ENCODE peak calls at places on chromosomes 1 and 21, in ten cellular contexts. P is adrenal gland; N is upper lobe of right lung; S is esophagus squamous epithelium; W is heart right ventricle; O is cardiac fibroblast; G is germinal center; D is amygdala; Q is stimulated activated CD4-positive, alpha-beta T cell treated with anti-CD3 and anti-CD28 coated beads, TNF-alpha, amount 100 ng/mL, for 1 hour; U is NCI-H748 treated with DMSO at 0.1 percent for 48 hours. A is an unnamed sample.

GRCh38 chr21:45853703-45854342 is 127.7 kb upstream of the COL6A1 start:
- DNase-seq in P (peak), N (no peak), S (no peak), W (no peak), O (no peak), G (no peak), D (no peak), Q (no peak), U (no peak), A (no peak)

GRCh38 chr21:34630536-34631143 is 15.7 kb upstream of the RCAN1 start:
- DNase-seq in P (no peak), N (no peak), S (no peak), W (peak), O (peak), G (peak), D (no peak), Q (no peak), U (peak), A (no peak)

GRCh38 chr1:7975212-7975865 is 13.8 kb downstream of the PARK7 start:
- DNase-seq in P (peak), N (peak), S (no peak), W (peak), O (peak), G (peak), D (no peak), Q (no peak), U (peak), A (no peak)

GRCh38 chr1:27491748-27492700 is 2.1 kb upstream of the WASF2 start:
- DNase-seq in P (peak), N (no peak), S (no peak), W (peak), O (no peak), G (peak), D (no peak), Q (no peak), U (no peak), A (no peak)

GRCh38 chr21:43779660-43780059 is 3.6 kb upstream of the CSTB start:
- DNase-seq in P (no peak), N (no peak), S (no peak), W (no peak), O (no peak), G (no peak), D (no peak), Q (no peak), U (no peak), A (no peak)

GRCh38 chr1:53108646-53109580 is 33.5 kb downstream of the SLC1A7 start:
- DNase-seq in P (no peak), N (no peak), S (no peak), W (no peak), O (peak), G (no peak), D (no peak), Q (no peak), U (no peak), A (no peak)

GRCh38 chr21:44255519-44255981 is 6.1 kb downstream of the DNMT3L start:
- DNase-seq in P (no peak), N (no peak), S (no peak), W (no peak), O (no peak), G (no peak), D (no peak), Q (no peak), U (no peak), A (no peak)

GRCh38 chr1:71463144-71463543 is 382.3 kb upstream of the ZRANB2 start:
- DNase-seq in P (no peak), N (no peak), S (no peak), W (no peak), O (peak), G (no peak), D (no peak), Q (no peak), U (no peak), A (no peak)

GRCh38 chr1:109628540-109629321 is 9.1 kb downstream of the AMPD2 start:
- DNase-seq in P (peak), N (no peak), S (no peak), W (no peak), O (peak), G (no peak), D (no peak), Q (no peak), U (no peak), A (no peak)

GRCh38 chr1:86866665-86867064 is 47.3 kb downstream of the SELENOF start:
- DNase-seq in P (no peak), N (no peak), S (no peak), W (no peak), O (peak), G (no peak), D (no peak), Q (no peak), U (no peak), A (no peak)

GRCh38 chr1:115074839-115075534 is 14.3 kb downstream of the TSPAN2 start:
- DNase-seq in P (no peak), N (no peak), S (no peak), W (no peak), O (no peak), G (no peak), D (no peak), Q (no peak), U (no peak), A (no peak)

GRCh38 chr1:151311589-151312331 is 15.5 kb downstream of the PI4KB start:
- DNase-seq in P (peak), N (no peak), S (peak), W (peak), O (peak), G (no peak), D (no peak), Q (peak), U (no peak), A (no peak)

GRCh38 chr1:187517508-187517907 is 688.8 kb downstream of the PLA2G4A start:
- DNase-seq in P (no peak), N (no peak), S (no peak), W (no peak), O (no peak), G (no peak), D (no peak), Q (no peak), U (peak), A (no peak)

GRCh38 chr1:211548321-211549091 is 30.5 kb downstream of the SLC30A1 start:
- DNase-seq in P (peak), N (no peak), S (no peak), W (no peak), O (no peak), G (no peak), D (no peak), Q (no peak), U (no peak), A (no peak)

GRCh38 chr1:84402501-84402900 is 4.2 kb downstream of the DNASE2B start:
- DNase-seq in P (no peak), N (no peak), S (no peak), W (no peak), O (no peak), G (no peak), D (no peak), Q (no peak), U (no peak), A (no peak)

GRCh38 chr1:162000053-162000420 is 23.6 kb downstream of the OLFML2B start:
- DNase-seq in P (no peak), N (no peak), S (no peak), W (no peak), O (no peak), G (no peak), D (no peak), Q (no peak), U (no peak), A (no peak)

GRCh38 chr1:59384443-59384842 is 87.5 kb downstream of the FGGY start:
- DNase-seq in P (no peak), N (no peak), S (no peak), W (no peak), O (no peak), G (no peak), D (no peak), Q (no peak), U (no peak), A (no peak)

A was measured in cortex of kidney.